ENCODE peak calls at places on chromosomes 6 and 20, in four cellular contexts. Y, M, Q and X are unnamed samples.

GRCh38 chr6:92989656-92990055 is 429.7 kb downstream of the EPHA7 start:
- DNase-seq in Q (no peak), M (no peak), Y (no peak), X (no peak)

GRCh38 chr6:34295721-34296120 is 46.9 kb upstream of the SMIM29 start:
- DNase-seq in Y (no peak), M (no peak), Q (no peak), X (peak)

GRCh38 chr6:29489286-29489685 is 1.5 kb upstream of the MAS1L start:
- DNase-seq in M (no peak), Q (no peak), Y (no peak), X (no peak)

GRCh38 chr6:106908386-106908840 is 66.1 kb downstream of the CD24 start:
- DNase-seq in M (no peak), Q (no peak), Y (no peak), X (no peak)

GRCh38 chr20:44961868-44962267 is 1.7 kb upstream of the TOMM34 start:
- DNase-seq in Q (peak), Y (no peak), M (no peak), X (no peak)

GRCh38 chr6:82251942-82252341 is 4.4 kb upstream of the IBTK start:
- DNase-seq in Y (peak), M (no peak), Q (peak), X (no peak)

GRCh38 chr20:49163696-49164095 is 24.4 kb downstream of the STAU1 start:
- DNase-seq in M (no peak), Y (no peak), Q (no peak), X (no peak)

GRCh38 chr6:85449818-85450577 is at the start of gene NT5E:
- DNase-seq in Q (peak), Y (no peak), M (peak), X (no peak)

GRCh38 chr20:22904411-22904810 is 130.7 kb upstream of the SSTR4 start:
- DNase-seq in Y (no peak), M (no peak), Q (no peak), X (no peak)

GRCh38 chr6:158160932-158161539 is 7.0 kb downstream of the SERAC1 start:
- DNase-seq in Q (no peak), M (no peak), Y (no peak), X (no peak)

GRCh38 chr6:57254055-57254717 is 32.1 kb upstream of the RAB23 start:
- DNase-seq in Q (peak), M (no peak), Y (no peak), X (no peak)

GRCh38 chr6:57259064-57259463 is 37.0 kb upstream of the RAB23 start:
- DNase-seq in M (no peak), Q (no peak), Y (no peak), X (no peak)

GRCh38 chr6:57256541-57256940 is 34.4 kb upstream of the RAB23 start:
- DNase-seq in Y (no peak), M (no peak), Q (no peak), X (no peak)

GRCh38 chr6:57255451-57256181 is 33.5 kb upstream of the RAB23 start:
- DNase-seq in Q (no peak), M (no peak), Y (no peak), X (no peak)

DNA sequence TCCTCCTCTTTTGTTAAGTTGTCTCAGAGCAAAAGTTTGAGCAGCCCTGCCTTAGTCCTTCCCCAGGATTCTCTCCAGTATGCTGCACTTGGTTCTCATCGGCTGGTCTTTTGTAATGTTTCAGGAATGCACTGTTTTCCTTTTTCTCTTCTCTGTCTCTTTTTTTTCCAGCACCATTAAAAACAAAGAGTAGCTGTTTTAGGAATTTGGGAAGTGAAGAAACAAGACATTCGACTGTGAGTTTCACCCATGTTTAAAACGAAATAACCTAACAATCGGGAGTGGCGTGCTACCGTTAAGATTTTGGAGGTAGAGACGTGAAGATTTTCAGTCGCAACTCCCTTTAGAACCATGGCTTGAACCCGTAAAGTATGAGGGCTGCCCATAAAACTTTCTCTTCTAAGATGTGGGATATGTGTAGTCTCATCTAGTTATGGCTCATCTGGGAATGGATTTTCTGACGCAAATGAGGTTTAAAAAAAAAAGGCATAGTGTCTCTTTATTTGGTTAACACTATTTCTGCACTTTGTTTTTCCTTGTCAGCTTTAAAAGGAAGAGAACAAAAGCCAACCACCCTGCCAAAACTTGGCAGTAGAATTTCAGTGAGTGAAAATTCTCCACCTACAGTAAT is 35.9 kb upstream of the RAB23 start:
- DNase-seq in M (no peak), Y (no peak), Q (no peak), X (no peak)
- TF ChIP-seq CREM in M (no peak), Y (no peak), Q (no peak), X (no peak)

GRCh38 chr6:167845856-167846255 is 19.1 kb downstream of the AFDN start:
- DNase-seq in M (no peak), Y (no peak), Q (no peak), X (no peak)
- TF ChIP-seq CREM in M (no peak), Y (no peak), Q (no peak), X (no peak)

DNA sequence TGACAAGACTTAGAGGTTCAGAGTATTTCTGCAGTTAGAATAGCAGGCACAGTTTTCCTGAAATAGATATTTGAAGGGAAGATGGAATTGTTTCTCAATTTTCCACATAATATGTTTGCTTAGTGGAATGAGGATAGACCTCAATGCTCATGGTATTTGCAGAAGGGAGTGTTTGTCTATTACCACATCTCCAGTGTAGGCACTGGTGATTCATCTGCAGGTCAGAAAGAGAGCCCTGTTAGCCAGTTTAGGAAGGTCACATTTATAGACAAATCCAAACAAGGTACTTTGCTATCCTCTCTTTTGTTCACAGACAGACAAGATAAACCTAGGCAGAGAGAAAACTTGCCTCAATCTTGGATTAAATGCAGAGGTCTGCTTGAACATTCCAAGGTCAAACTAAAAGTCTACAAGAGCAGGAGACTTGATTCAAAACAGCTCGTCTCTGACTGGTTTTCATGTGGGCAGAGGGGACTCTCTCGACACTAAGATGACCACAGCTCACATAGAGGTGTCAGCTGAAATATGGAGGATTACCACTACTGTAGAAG is 22.8 kb downstream of the ISM1 start:
- DNase-seq in M (no peak), Y (no peak), Q (peak), X (no peak)
- TF ChIP-seq CREM in M (no peak), Y (no peak), Q (no peak), X (no peak)

DNA sequence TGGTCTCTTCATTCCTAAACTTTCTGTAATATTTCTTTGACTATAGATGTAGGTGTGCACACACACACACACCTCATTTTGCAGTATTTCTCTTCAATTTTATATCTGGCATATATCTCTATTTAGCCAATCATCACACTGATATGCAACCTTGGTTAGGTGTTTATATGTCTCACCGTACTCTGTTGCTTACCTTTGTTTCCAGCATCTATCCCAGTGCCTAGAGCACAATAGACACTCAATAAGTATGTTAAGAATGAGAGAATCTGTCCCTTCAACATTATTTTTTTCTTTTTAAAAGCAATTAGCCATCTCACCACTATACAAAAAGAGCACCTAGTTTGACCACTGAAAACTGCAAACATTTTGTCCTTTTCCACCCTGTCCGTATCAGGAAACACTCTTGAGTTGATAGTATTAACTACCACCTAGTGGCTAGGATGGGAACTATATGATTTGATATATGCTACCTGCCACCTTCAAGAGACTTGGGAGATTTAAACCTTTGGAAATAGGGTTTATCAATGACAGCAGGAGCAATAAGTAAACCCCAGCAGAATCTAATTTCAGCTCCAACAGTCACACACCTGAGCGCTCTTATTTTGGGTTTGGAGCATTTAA is 48.7 kb upstream of the RSPO3 start:
- DNase-seq in Q (peak), Y (no peak), M (no peak), X (no peak)
- TF ChIP-seq CREM in Q (no peak), Y (no peak), M (no peak), X (no peak)

GRCh38 chr6:167826230-167827061 is at the start of gene AFDN:
- DNase-seq in M (peak), Q (no peak), Y (peak), X (no peak)

GRCh38 chr6:167827588-167828324 is 1.0 kb downstream of the AFDN start:
- DNase-seq in Q (peak), M (peak), Y (peak), X (no peak)

GRCh38 chr6:167828325-167828956 is 1.7 kb downstream of the AFDN start:
- DNase-seq in Y (no peak), Q (no peak), M (no peak), X (no peak)

GRCh38 chr6:167825759-167826229 is 917 bp upstream of the AFDN start:
- DNase-seq in M (peak), Y (peak), Q (peak), X (no peak)

DNA sequence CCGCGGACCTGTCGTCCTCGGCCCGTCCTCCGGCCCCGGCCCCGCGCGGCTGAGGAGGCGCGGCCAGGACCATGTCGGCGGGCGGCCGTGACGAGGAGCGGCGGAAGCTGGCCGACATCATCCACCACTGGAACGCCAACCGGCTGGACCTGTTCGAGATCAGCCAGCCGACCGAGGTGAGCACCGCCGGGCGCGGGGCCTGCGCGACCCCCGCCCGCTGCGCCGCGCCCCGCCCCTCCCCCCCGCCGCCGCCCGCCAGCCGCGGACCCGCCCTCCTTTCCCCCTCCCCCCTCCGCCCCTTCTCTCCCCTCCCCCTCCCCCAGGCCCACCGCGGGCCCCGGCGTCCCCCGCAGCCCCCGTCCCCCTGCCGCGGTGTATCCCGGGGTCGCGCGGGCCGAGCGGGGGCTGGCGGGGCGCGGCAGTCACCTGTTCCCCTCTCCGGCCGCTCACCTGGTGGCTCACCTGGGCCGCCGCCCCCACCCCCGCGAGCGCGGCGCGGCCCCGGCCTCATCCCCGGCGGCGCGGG is 414 bp downstream of the AFDN start:
- DNase-seq in M (peak), Y (no peak), Q (no peak), X (no peak)
- TF ChIP-seq CREM in M (no peak), Y (peak), Q (no peak), X (no peak)